ENCODE peak calls at places on chromosomes 7 and 10, in four cellular contexts. U is posterior cingulate gyrus; P is HAP-1; W is stimulated activated CD8-positive, alpha-beta memory T cell treated with anti-CD3 and anti-CD28 coated beads, Interleukin-15, amount 100 ng/mL, for 4 hours. T is an unnamed sample.
A peak's percentile ranks its signal among the peaks of the same experiment; 100 is the strongest.

GRCh38 chr10:11379771-11380170 is 231.7 kb downstream of the USP6NL start:
- DNase-seq in U (no peak), P (no peak), W (no peak), T (no peak)

GRCh38 chr10:111035542-111035941 is 41.3 kb upstream of the ADRA2A start:
- DNase-seq in U (no peak), P (no peak), W (no peak), T (no peak)

GRCh38 chr10:77532068-77532467 is 105.5 kb downstream of the KCNMA1 start:
- DNase-seq in U (no peak), P (no peak), W (no peak), T (no peak)

GRCh38 chr10:35191523-35191922 is 64.9 kb downstream of the CREM start:
- DNase-seq in U (no peak), P (no peak), W (no peak), T (no peak)

GRCh38 chr7:20350518-20350951 is 19.8 kb downstream of the ITGB8 start:
- DNase-seq in U (peak; percentile 50), P (peak; percentile 14), W (no peak), T (no peak)

GRCh38 chr7:21771906-21772610 is 173.6 kb downstream of the CDCA7L start:
- DNase-seq in U (no peak), P (no peak), W (no peak), T (no peak)

GRCh38 chr10:26524161-26524831 is 86.2 kb downstream of the APBB1IP start:
- DNase-seq in U (no peak), P (no peak), W (no peak), T (no peak)

GRCh38 chr10:72016608-72017310 is 52.6 kb downstream of the CHST3 start:
- DNase-seq in U (no peak), P (no peak), W (no peak), T (no peak)

GRCh38 chr10:75038335-75038734 is 73.1 kb upstream of the SAMD8 start:
- DNase-seq in U (no peak), P (no peak), W (no peak), T (no peak)

GRCh38 chr7:157859915-157860314 is 523.1 kb downstream of the DNAJB6 start:
- DNase-seq in U (no peak), P (no peak), W (no peak), T (no peak)

GRCh38 chr7:33710608-33711007 is 194.7 kb upstream of the BMPER start:
- DNase-seq in U (no peak), P (no peak), W (no peak), T (no peak)

GRCh38 chr10:88216976-88217375 is 353.6 kb downstream of the PTEN start:
- DNase-seq in U (no peak), P (no peak), W (no peak), T (no peak)

GRCh38 chr10:67015225-67015624 is 89.4 kb downstream of the LRRTM3 start:
- DNase-seq in U (no peak), P (no peak), W (no peak), T (no peak)

GRCh38 chr10:91378061-91378460 is 32.1 kb upstream of the HECTD2 start:
- DNase-seq in U (no peak), P (no peak), W (no peak), T (no peak)

GRCh38 chr7:106870983-106871410 is 5.9 kb downstream of the PIK3CG start:
- DNase-seq in U (no peak), P (no peak), W (no peak), T (no peak)

GRCh38 chr10:3477683-3478082 is 305.1 kb upstream of the PITRM1 start:
- DNase-seq in U (no peak), P (no peak), W (no peak), T (no peak)

GRCh38 chr7:28573059-28573553 is 160.8 kb downstream of the CREB5 start:
- DNase-seq in U (no peak), P (no peak), W (no peak), T (no peak)

GRCh38 chr7:9181356-9181755 is 747.9 kb downstream of the NXPH1 start:
- DNase-seq in U (no peak), P (no peak), W (no peak), T (no peak)

GRCh38 chr10:36345770-36346169 is 703.7 kb upstream of the FZD8 start:
- DNase-seq in U (no peak), P (no peak), W (no peak), T (no peak)

GRCh38 chr7:37323912-37324430 is 124.7 kb downstream of the ELMO1 start:
- DNase-seq in U (no peak), P (no peak), W (no peak), T (no peak)

GRCh38 chr10:64573625-64574325 is 1052.6 kb downstream of the REEP3 start:
- DNase-seq in U (no peak), P (no peak), W (no peak), T (no peak)

GRCh38 chr7:124784879-124785818 is 19.6 kb upstream of the GPR37 start:
- DNase-seq in U (peak; percentile 31), P (peak; percentile 72), W (no peak), T (no peak)

GRCh38 chr7:100655908-100656674 is at the start of gene ACTL6B:
- DNase-seq in U (peak; percentile 81), P (peak; percentile 87), W (no peak), T (peak; percentile 82)

GRCh38 chr7:66867198-66867790 is 53.7 kb upstream of the TMEM248 start:
- DNase-seq in U (no peak), P (no peak), W (no peak), T (no peak)

GRCh38 chr10:111078505-111079185 is 1.8 kb downstream of the ADRA2A start:
- DNase-seq in U (no peak), P (no peak), W (no peak), T (no peak)

GRCh38 chr7:105250239-105250638 is 138.5 kb downstream of the SRPK2 start:
- DNase-seq in U (no peak), P (no peak), W (no peak), T (no peak)

GRCh38 chr7:114784756-114785155 is 137.1 kb upstream of the MDFIC start:
- DNase-seq in U (no peak), P (no peak), W (no peak), T (no peak)

GRCh38 chr10:77756319-77757232 is 119.0 kb upstream of the KCNMA1 start:
- DNase-seq in U (peak; percentile 25), P (peak; percentile 78), W (no peak), T (no peak)

GRCh38 chr7:94313926-94314325 is 80.8 kb upstream of the COL1A2 start:
- DNase-seq in U (no peak), P (no peak), W (no peak), T (no peak)

GRCh38 chr10:4059471-4060138 is 274.6 kb upstream of the KLF6 start:
- DNase-seq in U (no peak), P (no peak), W (no peak), T (no peak)

T was measured in type B pancreatic cell.